ENCODE peak calls at places on chromosomes 13 and 19, in eight cellular contexts. One of them, this sample, is unnamed.

GRCh38 chr13:30338331-30338851 is 31.0 kb upstream of the KATNAL1 start:
- DNase-seq in DMS153: no peak
- DNase-seq in RWPE1: peak
- DNase-seq in DMS79 treated with DMSO at 0.1 percent for 48 hours: no peak
- DNase-seq in KG1: no peak
- DNase-seq in fibroblast of the conjunctiva: no peak
- DNase-seq in stimulated activated CD8-positive, alpha-beta memory T cell treated with anti-CD3 and anti-CD28 coated beads, Interleukin-4, amount 100 ng/mL, for 1 hour: no peak
- DNase-seq in fibroblast of pulmonary artery: no peak
- DNase-seq in this sample: no peak

GRCh38 chr19:52898101-52898500 is 666 bp upstream of the ZNF320 start:
- DNase-seq in fibroblast of the conjunctiva: no peak
- DNase-seq in fibroblast of pulmonary artery: no peak
- DNase-seq in KG1: no peak
- DNase-seq in RWPE1: no peak
- DNase-seq in stimulated activated CD8-positive, alpha-beta memory T cell treated with anti-CD3 and anti-CD28 coated beads, Interleukin-4, amount 100 ng/mL, for 1 hour: no peak
- DNase-seq in DMS153: no peak
- DNase-seq in DMS79 treated with DMSO at 0.1 percent for 48 hours: no peak
- DNase-seq in this sample: no peak

GRCh38 chr19:40610396-40611064 is 9.4 kb downstream of the LTBP4 start:
- DNase-seq in stimulated activated CD8-positive, alpha-beta memory T cell treated with anti-CD3 and anti-CD28 coated beads, Interleukin-4, amount 100 ng/mL, for 1 hour: no peak
- DNase-seq in KG1: no peak
- DNase-seq in fibroblast of pulmonary artery: no peak
- DNase-seq in RWPE1: no peak
- DNase-seq in fibroblast of the conjunctiva: no peak
- DNase-seq in DMS79 treated with DMSO at 0.1 percent for 48 hours: no peak
- DNase-seq in DMS153: peak
- DNase-seq in this sample: no peak

GRCh38 chr19:19406878-19407639 is 1.6 kb downstream of the GATAD2A start:
- DNase-seq in DMS153: no peak
- DNase-seq in RWPE1: no peak
- DNase-seq in fibroblast of the conjunctiva: no peak
- DNase-seq in KG1: no peak
- DNase-seq in stimulated activated CD8-positive, alpha-beta memory T cell treated with anti-CD3 and anti-CD28 coated beads, Interleukin-4, amount 100 ng/mL, for 1 hour: no peak
- DNase-seq in fibroblast of pulmonary artery: peak
- DNase-seq in DMS79 treated with DMSO at 0.1 percent for 48 hours: no peak
- DNase-seq in this sample: no peak

GRCh38 chr19:35559281-35559659 is 4.2 kb downstream of the ATP4A start:
- DNase-seq in DMS79 treated with DMSO at 0.1 percent for 48 hours: no peak
- DNase-seq in RWPE1: no peak
- DNase-seq in KG1: no peak
- DNase-seq in DMS153: no peak
- DNase-seq in fibroblast of pulmonary artery: no peak
- DNase-seq in fibroblast of the conjunctiva: no peak
- DNase-seq in stimulated activated CD8-positive, alpha-beta memory T cell treated with anti-CD3 and anti-CD28 coated beads, Interleukin-4, amount 100 ng/mL, for 1 hour: no peak
- DNase-seq in this sample: no peak

GRCh38 chr13:73079359-73079758 is 20.6 kb downstream of the KLF5 start:
- DNase-seq in KG1: no peak
- DNase-seq in RWPE1: no peak
- DNase-seq in stimulated activated CD8-positive, alpha-beta memory T cell treated with anti-CD3 and anti-CD28 coated beads, Interleukin-4, amount 100 ng/mL, for 1 hour: no peak
- DNase-seq in fibroblast of pulmonary artery: no peak
- DNase-seq in fibroblast of the conjunctiva: no peak
- DNase-seq in DMS153: no peak
- DNase-seq in DMS79 treated with DMSO at 0.1 percent for 48 hours: no peak
- DNase-seq in this sample: no peak

GRCh38 chr13:106151056-106151699 is 384.3 kb downstream of the EFNB2 start:
- DNase-seq in fibroblast of pulmonary artery: peak
- DNase-seq in stimulated activated CD8-positive, alpha-beta memory T cell treated with anti-CD3 and anti-CD28 coated beads, Interleukin-4, amount 100 ng/mL, for 1 hour: no peak
- DNase-seq in DMS153: no peak
- DNase-seq in RWPE1: peak
- DNase-seq in KG1: no peak
- DNase-seq in DMS79 treated with DMSO at 0.1 percent for 48 hours: no peak
- DNase-seq in fibroblast of the conjunctiva: peak
- DNase-seq in this sample: no peak

GRCh38 chr13:30337061-30337601 is 29.8 kb upstream of the KATNAL1 start:
- DNase-seq in fibroblast of the conjunctiva: no peak
- DNase-seq in stimulated activated CD8-positive, alpha-beta memory T cell treated with anti-CD3 and anti-CD28 coated beads, Interleukin-4, amount 100 ng/mL, for 1 hour: no peak
- DNase-seq in DMS153: no peak
- DNase-seq in KG1: no peak
- DNase-seq in DMS79 treated with DMSO at 0.1 percent for 48 hours: no peak
- DNase-seq in RWPE1: no peak
- DNase-seq in fibroblast of pulmonary artery: no peak
- DNase-seq in this sample: no peak

GRCh38 chr19:28290963-28291657 is 921.8 kb downstream of the UQCRFS1 start:
- DNase-seq in stimulated activated CD8-positive, alpha-beta memory T cell treated with anti-CD3 and anti-CD28 coated beads, Interleukin-4, amount 100 ng/mL, for 1 hour: no peak
- DNase-seq in DMS153: peak
- DNase-seq in RWPE1: no peak
- DNase-seq in DMS79 treated with DMSO at 0.1 percent for 48 hours: no peak
- DNase-seq in fibroblast of pulmonary artery: no peak
- DNase-seq in KG1: no peak
- DNase-seq in fibroblast of the conjunctiva: no peak
- DNase-seq in this sample: no peak

GRCh38 chr13:69935043-69935442 is 172.6 kb upstream of the ATXN8OS start:
- DNase-seq in RWPE1: no peak
- DNase-seq in DMS153: no peak
- DNase-seq in stimulated activated CD8-positive, alpha-beta memory T cell treated with anti-CD3 and anti-CD28 coated beads, Interleukin-4, amount 100 ng/mL, for 1 hour: no peak
- DNase-seq in fibroblast of pulmonary artery: no peak
- DNase-seq in DMS79 treated with DMSO at 0.1 percent for 48 hours: no peak
- DNase-seq in fibroblast of the conjunctiva: no peak
- DNase-seq in KG1: no peak
- DNase-seq in this sample: no peak

GRCh38 chr13:95641291-95641811 is 3.2 kb downstream of the DZIP1 start:
- DNase-seq in fibroblast of pulmonary artery: peak
- DNase-seq in KG1: no peak
- DNase-seq in RWPE1: no peak
- DNase-seq in stimulated activated CD8-positive, alpha-beta memory T cell treated with anti-CD3 and anti-CD28 coated beads, Interleukin-4, amount 100 ng/mL, for 1 hour: no peak
- DNase-seq in fibroblast of the conjunctiva: no peak
- DNase-seq in DMS153: no peak
- DNase-seq in DMS79 treated with DMSO at 0.1 percent for 48 hours: peak
- DNase-seq in this sample: no peak

GRCh38 chr13:85993567-85993966 is 194.3 kb upstream of the SLITRK6 start:
- DNase-seq in fibroblast of pulmonary artery: no peak
- DNase-seq in RWPE1: no peak
- DNase-seq in DMS79 treated with DMSO at 0.1 percent for 48 hours: no peak
- DNase-seq in DMS153: no peak
- DNase-seq in KG1: no peak
- DNase-seq in stimulated activated CD8-positive, alpha-beta memory T cell treated with anti-CD3 and anti-CD28 coated beads, Interleukin-4, amount 100 ng/mL, for 1 hour: no peak
- DNase-seq in fibroblast of the conjunctiva: no peak
- DNase-seq in this sample: no peak

GRCh38 chr19:40348961-40349507 is 539 bp downstream of the PLD3 start:
- DNase-seq in RWPE1: peak
- DNase-seq in fibroblast of pulmonary artery: peak
- DNase-seq in KG1: peak
- DNase-seq in DMS79 treated with DMSO at 0.1 percent for 48 hours: peak
- DNase-seq in stimulated activated CD8-positive, alpha-beta memory T cell treated with anti-CD3 and anti-CD28 coated beads, Interleukin-4, amount 100 ng/mL, for 1 hour: no peak
- DNase-seq in DMS153: no peak
- DNase-seq in fibroblast of the conjunctiva: peak
- DNase-seq in this sample: no peak

GRCh38 chr13:43307921-43308433 is 284.6 kb downstream of the DNAJC15 start:
- DNase-seq in stimulated activated CD8-positive, alpha-beta memory T cell treated with anti-CD3 and anti-CD28 coated beads, Interleukin-4, amount 100 ng/mL, for 1 hour: no peak
- DNase-seq in KG1: peak
- DNase-seq in DMS153: peak
- DNase-seq in fibroblast of pulmonary artery: peak
- DNase-seq in fibroblast of the conjunctiva: peak
- DNase-seq in DMS79 treated with DMSO at 0.1 percent for 48 hours: peak
- DNase-seq in RWPE1: peak
- DNase-seq in this sample: peak

GRCh38 chr19:2474232-2475017 is 1.5 kb upstream of the GADD45B start:
- DNase-seq in fibroblast of pulmonary artery: peak
- DNase-seq in DMS79 treated with DMSO at 0.1 percent for 48 hours: peak
- DNase-seq in KG1: peak
- DNase-seq in RWPE1: peak
- DNase-seq in DMS153: peak
- DNase-seq in stimulated activated CD8-positive, alpha-beta memory T cell treated with anti-CD3 and anti-CD28 coated beads, Interleukin-4, amount 100 ng/mL, for 1 hour: peak
- DNase-seq in fibroblast of the conjunctiva: peak
- DNase-seq in this sample: peak